ENCODE peak calls at places on chromosomes 12 and 14, in five cellular contexts. L is mesendoderm, X is PC-9, M is fibroblast of lung, C is A549. J is an unnamed sample. For H3K4me1, the result is how much of the 10 kb centered on the place peaks cover.

GRCh38 chr14:64906022-64906421 is 8.2 kb upstream of the CHURC1 start:
- DNase-seq in M (no peak), X (no peak), L (no peak), C (no peak), J (no peak)

GRCh38 chr12:123269395-123269892 is 2.2 kb downstream of the CDK2AP1 start:
- DNase-seq in M (peak), X (no peak), C (no peak), L (peak), J (no peak)

GRCh38 chr12:117046861-117047530 is 52.2 kb downstream of the TESC start:
- DNase-seq in C (no peak), L (no peak), X (no peak), M (no peak), J (no peak)

GRCh38 chr12:67811437-67812361 is 163.2 kb downstream of the DYRK2 start:
- DNase-seq in L (peak), C (no peak), X (peak), M (peak), J (no peak)

GRCh38 chr12:4278582-4278939 is 5.0 kb downstream of the CCND2 start:
- DNase-seq in C (no peak), M (peak), L (no peak), X (no peak), J (no peak)

GRCh38 chr12:29153231-29153630 is 4.2 kb downstream of the FAR2 start:
- DNase-seq in L (peak), C (no peak), M (no peak), X (no peak), J (no peak)

GRCh38 chr12:11837318-11837934 is 188.0 kb downstream of the ETV6 start:
- DNase-seq in X (no peak), C (no peak), L (no peak), M (no peak), J (no peak)

GRCh38 chr12:54040148-54040494 is 7.3 kb downstream of the HOXC5 start:
- DNase-seq in C (peak), X (no peak), L (no peak), M (no peak), J (no peak)

GRCh38 chr14:36315159-36315853 is 5.1 kb downstream of the MBIP start:
- DNase-seq in C (no peak), L (no peak), M (no peak), X (no peak), J (no peak)

GRCh38 chr12:65673291-65673690 is 151.0 kb upstream of the HMGA2 start:
- DNase-seq in M (no peak), C (no peak), L (no peak), X (no peak), J (no peak)

GRCh38 chr14:69662636-69663321 is 51.4 kb downstream of the SUSD6 start:
- DNase-seq in X (peak), C (no peak), L (no peak), M (no peak), J (no peak)

GRCh38 chr12:56221233-56221756 is 427 bp downstream of the RNF41 start:
- DNase-seq in X (no peak), M (peak), L (peak), C (peak), J (no peak)

GRCh38 chr12:42692749-42693148 is 103.2 kb upstream of the PRICKLE1 start:
- DNase-seq in X (no peak), C (no peak), M (no peak), L (peak), J (no peak)

GRCh38 chr14:60166144-60166543 is 946 bp upstream of the DHRS7 start:
- DNase-seq in M (no peak), L (no peak), X (no peak), C (no peak), J (no peak)

GRCh38 chr12:3633396-3633795 is 119.5 kb downstream of the CRACR2A start:
- DNase-seq in M (no peak), L (no peak), X (no peak), C (no peak), J (no peak)

GRCh38 chr12:117875652-117876491 is 92.9 kb downstream of the KSR2 start:
- DNase-seq in X (no peak), C (no peak), L (peak), M (peak), J (no peak)

GRCh38 chr14:34053666-34054065 is 102.8 kb upstream of the EGLN3 start:
- DNase-seq in M (peak), L (no peak), X (no peak), C (no peak), J (no peak)

GRCh38 chr14:83559721-83560120 is 1970.2 kb upstream of the FLRT2 start:
- DNase-seq in M (peak), L (no peak), C (no peak), X (no peak), J (no peak)

GRCh38 chr12:53205747-53206146 is 1.3 kb downstream of the ITGB7 start:
- DNase-seq in C (no peak), M (peak), X (peak), L (no peak), J (no peak)

GRCh38 chr14:69693823-69694729 is 72.9 kb upstream of the SRSF5 start:
- DNase-seq in M (peak), X (no peak), L (peak), C (no peak), J (no peak)

GRCh38 chr12:5434647-5434968 is 2.7 kb downstream of the NTF3 start:
- DNase-seq in M (no peak), X (no peak), L (no peak), C (no peak), J (no peak)

GRCh38 chr14:51428981-51429380 is 188.9 kb downstream of the TMX1 start:
- DNase-seq in L (no peak), C (no peak), X (no peak), M (no peak), J (no peak)

GRCh38 chr12:64737539-64737938 is 21.7 kb downstream of the GNS start:
- DNase-seq in L (peak), C (no peak), X (no peak), M (no peak), J (no peak)

GRCh38 chr14:57247283-57247682 is 21.4 kb downstream of the EXOC5 start:
- DNase-seq in L (no peak), X (no peak), C (no peak), M (no peak), J (no peak)

GRCh38 chr14:103552011-103552797 is 10.3 kb downstream of the BAG5 start:
- DNase-seq in L (no peak), C (no peak), X (peak), M (no peak), J (no peak)

GRCh38 chr12:43816168-43816567 is 10.1 kb upstream of the TWF1 start:
- DNase-seq in X (no peak), L (no peak), M (no peak), C (no peak), J (no peak)

GRCh38 chr12:6551496-6552139 is 4.2 kb downstream of the IFFO1 start:
- DNase-seq in M (peak), X (no peak), L (peak), C (no peak), J (no peak)

GRCh38 chr12:6552140-6552551 is 3.7 kb downstream of the IFFO1 start:
- DNase-seq in M (no peak), C (no peak), L (no peak), X (no peak), J (no peak)

GRCh38 chr12:6549379-6550151 is 6.3 kb downstream of the IFFO1 start:
- DNase-seq in L (no peak), X (no peak), C (no peak), M (no peak), J (no peak)

GRCh38 chr12:6550294-6551062 is 5.4 kb downstream of the IFFO1 start:
- DNase-seq in M (no peak), X (no peak), L (no peak), C (no peak), J (no peak)

GRCh38 chr12:6551063-6551461 is 4.8 kb downstream of the IFFO1 start:
- DNase-seq in L (no peak), M (no peak), C (no peak), X (no peak), J (no peak)
- H3K4me1 ChIP-seq in L (under half), M (under half), C (under half), X (under half), J (half or more)

GRCh38 chr14:102527255-102528232 is 18.0 kb upstream of the ANKRD9 start:
- DNase-seq in M (no peak), X (peak), C (peak), L (no peak), J (no peak)
- H3K4me1 ChIP-seq in M (under half), X (half or more), C (under half), L (under half), J (under half)

DNA sequence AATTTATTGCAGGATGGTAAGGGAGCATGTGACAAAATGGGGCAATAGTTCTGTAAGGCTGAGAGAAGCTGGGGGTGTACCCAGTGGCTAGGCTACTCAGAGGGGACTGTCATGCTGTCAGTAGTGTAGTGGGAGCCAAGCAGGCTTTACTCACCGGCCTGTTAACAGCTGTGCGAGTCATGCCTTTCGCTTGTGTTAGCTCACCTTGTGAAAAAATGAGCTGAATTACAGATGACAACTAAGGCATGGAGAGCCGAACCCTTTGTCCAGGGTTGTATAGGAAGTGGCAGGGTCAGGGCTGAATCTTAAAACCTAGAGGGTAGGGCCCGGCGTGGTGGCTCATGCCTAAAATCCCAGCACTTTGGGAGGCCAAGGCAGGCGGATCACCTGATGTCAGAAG is 37.9 kb downstream of the SH2B3 start:
- DNase-seq in L (no peak), C (no peak), X (no peak), M (no peak), J (no peak)
- H3K4me1 ChIP-seq in L (under half), C (under half), X (under half), M (under half), J (half or more)

DNA sequence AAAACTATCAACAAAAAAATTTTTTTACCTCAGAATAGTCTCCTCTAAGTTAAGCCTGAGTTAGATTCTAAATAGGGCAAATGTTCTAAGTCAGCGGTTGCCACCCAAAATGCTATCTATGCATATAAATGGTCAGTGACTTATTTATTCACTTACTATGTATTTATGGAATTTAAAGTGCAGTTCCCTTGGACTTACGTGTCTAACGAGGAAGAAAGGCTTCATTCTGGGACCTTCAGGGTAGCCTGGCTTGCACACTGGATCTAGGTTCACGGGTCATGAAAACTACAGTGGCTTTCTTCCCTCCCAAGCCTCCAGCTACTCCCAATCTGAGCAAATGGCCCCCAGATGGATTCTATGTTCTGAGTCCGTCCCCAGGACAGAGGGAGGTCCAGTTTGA is 77.1 kb downstream of the ARF6 start:
- DNase-seq in M (no peak), X (no peak), L (no peak), C (no peak), J (no peak)
- H3K4me1 ChIP-seq in M (under half), X (half or more), L (under half), C (half or more), J (under half)

GRCh38 chr12:27272375-27273028 is 28.4 kb downstream of the STK38L start:
- DNase-seq in M (no peak), C (no peak), L (no peak), X (peak), J (no peak)

GRCh38 chr12:27277846-27278260 is 33.8 kb downstream of the STK38L start:
- DNase-seq in M (peak), C (no peak), X (no peak), L (peak), J (no peak)

GRCh38 chr12:27276275-27276674 is 32.2 kb downstream of the STK38L start:
- DNase-seq in L (peak), C (no peak), X (no peak), M (no peak), J (no peak)

GRCh38 chr12:27273114-27273513 is 29.0 kb downstream of the STK38L start:
- DNase-seq in X (no peak), L (no peak), C (no peak), M (no peak), J (no peak)

GRCh38 chr12:27274706-27275105 is 30.6 kb downstream of the STK38L start:
- DNase-seq in L (no peak), C (no peak), M (no peak), X (no peak), J (no peak)
- H3K4me1 ChIP-seq in L (under half), C (under half), M (under half), X (under half), J (under half)

GRCh38 chr12:76074701-76075336 is 9.7 kb downstream of the NAP1L1 start:
- DNase-seq in X (no peak), L (no peak), C (no peak), M (no peak), J (no peak)
- H3K4me1 ChIP-seq in X (under half), L (under half), C (half or more), M (under half), J (under half)

GRCh38 chr14:100282083-100282350 is 24.2 kb downstream of the SLC25A29 start:
- DNase-seq in X (no peak), M (no peak), L (no peak), C (no peak), J (no peak)

GRCh38 chr14:100278702-100279101 is 27.5 kb downstream of the SLC25A29 start:
- DNase-seq in M (peak), L (peak), C (no peak), X (no peak), J (no peak)

GRCh38 chr14:100281286-100282082 is 24.8 kb downstream of the SLC25A29 start:
- DNase-seq in M (no peak), X (no peak), C (no peak), L (no peak), J (no peak)

GRCh38 chr14:100279563-100279962 is 26.7 kb downstream of the SLC25A29 start:
- DNase-seq in M (no peak), X (no peak), C (no peak), L (no peak), J (no peak)

DNA sequence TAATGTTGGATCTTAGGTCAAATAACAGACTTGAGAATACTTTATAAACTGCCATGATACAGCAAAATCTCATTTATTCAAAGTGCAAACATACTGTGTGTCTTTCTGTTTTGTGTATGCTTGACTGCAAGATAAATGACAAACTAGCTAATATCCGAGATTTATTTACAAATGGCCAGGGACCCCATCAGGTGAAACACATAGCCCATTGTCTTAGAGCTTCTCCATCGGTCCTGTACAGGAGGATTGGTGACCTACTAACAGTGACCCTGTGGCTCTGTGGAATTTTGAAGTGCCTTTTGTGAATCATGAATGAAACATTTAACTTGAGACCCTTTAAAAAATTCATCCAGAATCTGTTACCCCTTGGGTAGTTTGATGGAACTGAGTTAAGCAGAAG is 27.1 kb downstream of the SLC25A29 start:
- DNase-seq in M (no peak), X (no peak), L (no peak), C (no peak), J (no peak)
- H3K4me1 ChIP-seq in M (under half), X (under half), L (under half), C (under half), J (under half)

GRCh38 chr14:73239463-73240241 is 2.3 kb downstream of the PAPLN start:
- DNase-seq in L (peak), M (peak), C (no peak), X (no peak), J (no peak)
- H3K4me1 ChIP-seq in L (under half), M (under half), C (under half), X (under half), J (half or more)

GRCh38 chr12:14959463-14959862 is 1.9 kb downstream of the ARHGDIB start:
- DNase-seq in X (no peak), L (no peak), C (no peak), M (no peak), J (no peak)
- H3K4me1 ChIP-seq in X (half or more), L (under half), C (under half), M (under half), J (under half)

GRCh38 chr12:111596985-111597730 is 2.0 kb downstream of the ATXN2 start:
- DNase-seq in X (peak), C (peak), M (peak), L (peak), J (no peak)
- H3K4me1 ChIP-seq in X (half or more), C (half or more), M (under half), L (under half), J (half or more)

J was measured in esophagus squamous epithelium.